ENCODE peak calls at places on chromosomes 2 and 18, in six cellular contexts. One of them, this sample, is unnamed.

GRCh38 chr2:172672999-172673726 is 62.5 kb upstream of the RAPGEF4 start:
- DNase-seq in GM03348: no peak
- DNase-seq in NCI-H69: peak; percentile 72
- DNase-seq in CD8-positive, alpha-beta T cell: no peak
- DNase-seq in CD8-positive, alpha-beta memory T cell: no peak
- DNase-seq in B cell: no peak
- DNase-seq in this sample: no peak

GRCh38 chr18:54250846-54251251 is 18.5 kb upstream of the POLI start:
- DNase-seq in NCI-H69: no peak
- DNase-seq in B cell: peak; percentile 27
- DNase-seq in CD8-positive, alpha-beta T cell: no peak
- DNase-seq in CD8-positive, alpha-beta memory T cell: no peak
- DNase-seq in GM03348: no peak
- DNase-seq in this sample: no peak

GRCh38 chr18:42545825-42546224 is 569.7 kb downstream of the RIT2 start:
- DNase-seq in CD8-positive, alpha-beta memory T cell: no peak
- DNase-seq in CD8-positive, alpha-beta T cell: no peak
- DNase-seq in NCI-H69: peak; percentile 31
- DNase-seq in B cell: no peak
- DNase-seq in GM03348: peak; percentile 5
- DNase-seq in this sample: no peak

GRCh38 chr2:160993543-160994090 is 166.6 kb upstream of the TANK start:
- DNase-seq in GM03348: no peak
- DNase-seq in CD8-positive, alpha-beta T cell: no peak
- DNase-seq in NCI-H69: no peak
- DNase-seq in B cell: no peak
- DNase-seq in CD8-positive, alpha-beta memory T cell: no peak
- DNase-seq in this sample: peak; percentile 77

GRCh38 chr2:10361220-10361588 is 58.5 kb downstream of the HPCAL1 start:
- DNase-seq in NCI-H69: no peak
- DNase-seq in B cell: no peak
- DNase-seq in GM03348: no peak
- DNase-seq in CD8-positive, alpha-beta T cell: no peak
- DNase-seq in CD8-positive, alpha-beta memory T cell: no peak
- DNase-seq in this sample: no peak

GRCh38 chr18:51890762-51891161 is 449.2 kb upstream of the DCC start:
- DNase-seq in CD8-positive, alpha-beta T cell: no peak
- DNase-seq in B cell: no peak
- DNase-seq in CD8-positive, alpha-beta memory T cell: no peak
- DNase-seq in GM03348: no peak
- DNase-seq in NCI-H69: peak; percentile 100
- DNase-seq in this sample: peak; percentile 73

GRCh38 chr2:236862526-236862925 is 223.2 kb upstream of the COPS8 start:
- DNase-seq in NCI-H69: no peak
- DNase-seq in GM03348: peak; percentile 55
- DNase-seq in B cell: no peak
- DNase-seq in CD8-positive, alpha-beta T cell: no peak
- DNase-seq in CD8-positive, alpha-beta memory T cell: no peak
- DNase-seq in this sample: no peak

GRCh38 chr2:39649491-39649890 is 16.2 kb upstream of the TMEM178A start:
- DNase-seq in CD8-positive, alpha-beta T cell: no peak
- DNase-seq in NCI-H69: peak; percentile 54
- DNase-seq in CD8-positive, alpha-beta memory T cell: no peak
- DNase-seq in B cell: no peak
- DNase-seq in GM03348: no peak
- DNase-seq in this sample: no peak

GRCh38 chr2:162490795-162491470 is 147.0 kb downstream of the GCA start:
- DNase-seq in B cell: no peak
- DNase-seq in CD8-positive, alpha-beta T cell: no peak
- DNase-seq in GM03348: no peak
- DNase-seq in NCI-H69: no peak
- DNase-seq in CD8-positive, alpha-beta memory T cell: no peak
- DNase-seq in this sample: no peak

GRCh38 chr2:75523313-75524275 is 37.1 kb downstream of the EVA1A start:
- DNase-seq in B cell: no peak
- DNase-seq in CD8-positive, alpha-beta T cell: no peak
- DNase-seq in CD8-positive, alpha-beta memory T cell: no peak
- DNase-seq in NCI-H69: no peak
- DNase-seq in GM03348: peak; percentile 30
- DNase-seq in this sample: no peak

GRCh38 chr2:130766711-130767407 is 11.5 kb downstream of the AMER3 start:
- DNase-seq in NCI-H69: no peak
- DNase-seq in CD8-positive, alpha-beta memory T cell: no peak
- DNase-seq in GM03348: no peak
- DNase-seq in CD8-positive, alpha-beta T cell: no peak
- DNase-seq in B cell: no peak
- DNase-seq in this sample: no peak

GRCh38 chr2:165253178-165253577 is 14.0 kb downstream of the SCN2A start:
- DNase-seq in GM03348: no peak
- DNase-seq in B cell: no peak
- DNase-seq in NCI-H69: no peak
- DNase-seq in CD8-positive, alpha-beta memory T cell: no peak
- DNase-seq in CD8-positive, alpha-beta T cell: no peak
- DNase-seq in this sample: no peak

GRCh38 chr2:197315371-197315770 is 4.8 kb upstream of the ANKRD44 start:
- DNase-seq in B cell: no peak
- DNase-seq in NCI-H69: no peak
- DNase-seq in CD8-positive, alpha-beta T cell: no peak
- DNase-seq in GM03348: no peak
- DNase-seq in CD8-positive, alpha-beta memory T cell: no peak
- DNase-seq in this sample: no peak

GRCh38 chr2:33437297-33437696 is 39.2 kb upstream of the RASGRP3 start:
- DNase-seq in NCI-H69: no peak
- DNase-seq in B cell: no peak
- DNase-seq in CD8-positive, alpha-beta T cell: no peak
- DNase-seq in CD8-positive, alpha-beta memory T cell: no peak
- DNase-seq in GM03348: peak; percentile 80
- DNase-seq in this sample: no peak

GRCh38 chr2:148965596-148966431 is 72.7 kb upstream of the LYPD6B start:
- DNase-seq in B cell: no peak
- DNase-seq in NCI-H69: no peak
- DNase-seq in GM03348: no peak
- DNase-seq in CD8-positive, alpha-beta memory T cell: no peak
- DNase-seq in CD8-positive, alpha-beta T cell: no peak
- DNase-seq in this sample: no peak

GRCh38 chr2:43414586-43415125 is 181.2 kb downstream of the THADA start:
- DNase-seq in B cell: no peak
- DNase-seq in CD8-positive, alpha-beta memory T cell: no peak
- DNase-seq in NCI-H69: no peak
- DNase-seq in GM03348: no peak
- DNase-seq in CD8-positive, alpha-beta T cell: no peak
- DNase-seq in this sample: no peak

GRCh38 chr2:27844821-27845255 is 45.3 kb downstream of the RBKS start:
- DNase-seq in B cell: no peak
- DNase-seq in NCI-H69: no peak
- DNase-seq in CD8-positive, alpha-beta memory T cell: no peak
- DNase-seq in CD8-positive, alpha-beta T cell: no peak
- DNase-seq in GM03348: no peak
- DNase-seq in this sample: no peak

GRCh38 chr18:79064228-79064627 is 5.0 kb upstream of the ATP9B start:
- DNase-seq in NCI-H69: peak; percentile 83
- DNase-seq in B cell: no peak
- DNase-seq in CD8-positive, alpha-beta memory T cell: no peak
- DNase-seq in CD8-positive, alpha-beta T cell: no peak
- DNase-seq in GM03348: no peak
- DNase-seq in this sample: no peak

GRCh38 chr2:23562143-23562542 is 177.2 kb downstream of the KLHL29 start:
- DNase-seq in NCI-H69: no peak
- DNase-seq in B cell: no peak
- DNase-seq in CD8-positive, alpha-beta memory T cell: no peak
- DNase-seq in GM03348: no peak
- DNase-seq in CD8-positive, alpha-beta T cell: no peak
- DNase-seq in this sample: no peak

GRCh38 chr18:32152705-32153448 is 37.0 kb upstream of the MEP1B start:
- DNase-seq in B cell: no peak
- DNase-seq in GM03348: no peak
- DNase-seq in CD8-positive, alpha-beta memory T cell: no peak
- DNase-seq in CD8-positive, alpha-beta T cell: no peak
- DNase-seq in NCI-H69: no peak
- DNase-seq in this sample: no peak

GRCh38 chr2:235043762-235044500 is 92.1 kb downstream of the SH3BP4 start:
- DNase-seq in CD8-positive, alpha-beta memory T cell: no peak
- DNase-seq in NCI-H69: no peak
- DNase-seq in B cell: peak; percentile 82
- DNase-seq in CD8-positive, alpha-beta T cell: no peak
- DNase-seq in GM03348: no peak
- DNase-seq in this sample: peak; percentile 50